ENCODE peak calls at places on chromosome 10, in nine cellular contexts. M, X, F, A, Z, B, G, C and Q are unnamed samples. For H3K9me3 and H3K27me3, the result is how much of the 10 kb centered on the place peaks cover.

GRCh38 chr10:22742678-22743077 is 28.3 kb upstream of the PIP4K2A start:
- DNase-seq in M (no peak), X (no peak), F (no peak), A (no peak), Z (no peak), B (no peak), G (no peak), C (no peak), Q (no peak)

GRCh38 chr10:128072941-128073615 is 53.1 kb downstream of the MKI67 start:
- DNase-seq in M (no peak), X (no peak), F (no peak), A (no peak), Z (no peak), B (no peak), G (no peak), C (no peak), Q (peak)

GRCh38 chr10:84715911-84716310 is 387.5 kb downstream of the CCSER2 start:
- DNase-seq in M (no peak), X (no peak), F (no peak), A (peak), Z (no peak), B (no peak), G (no peak), C (no peak), Q (no peak)

GRCh38 chr10:107157071-107157470 is 7.4 kb downstream of the SORCS1 start:
- DNase-seq in M (no peak), X (no peak), F (no peak), A (no peak), Z (no peak), B (no peak), G (no peak), C (no peak), Q (no peak)

GRCh38 chr10:20207700-20208099 is 391.5 kb downstream of the PLXDC2 start:
- DNase-seq in M (no peak), X (no peak), F (no peak), A (no peak), Z (no peak), B (no peak), G (no peak), C (no peak), Q (no peak)

GRCh38 chr10:95392711-95393164 is 101.9 kb upstream of the PDLIM1 start:
- DNase-seq in M (no peak), X (no peak), F (no peak), A (no peak), Z (no peak), B (no peak), G (no peak), C (no peak), Q (no peak)

GRCh38 chr10:37710831-37711616 is 146.4 kb downstream of the ZNF248 start:
- DNase-seq in M (no peak), X (no peak), F (no peak), A (no peak), Z (no peak), B (no peak), G (no peak), C (no peak), Q (no peak)

GRCh38 chr10:26621889-26622681 is 75.4 kb upstream of the PDSS1 start:
- DNase-seq in M (peak), X (peak), F (peak), A (peak), Z (no peak), B (peak), G (peak), C (peak), Q (peak)

GRCh38 chr10:62710182-62710581 is 94.3 kb upstream of the ADO start:
- DNase-seq in M (no peak), X (no peak), F (no peak), A (no peak), Z (no peak), B (no peak), G (no peak), C (no peak), Q (no peak)

GRCh38 chr10:64091889-64092288 is 570.7 kb downstream of the REEP3 start:
- DNase-seq in M (no peak), X (no peak), F (no peak), A (no peak), Z (no peak), B (no peak), G (no peak), C (no peak), Q (no peak)

GRCh38 chr10:98312816-98313215 is 44.8 kb upstream of the LOXL4 start:
- DNase-seq in M (no peak), X (no peak), F (no peak), A (no peak), Z (no peak), B (no peak), G (no peak), C (no peak), Q (no peak)

GRCh38 chr10:99654791-99655190 is 4.5 kb upstream of the ENTPD7 start:
- DNase-seq in M (no peak), X (no peak), F (no peak), A (no peak), Z (no peak), B (no peak), G (no peak), C (no peak), Q (no peak)

GRCh38 chr10:89646833-89647570 is 2.0 kb upstream of the PANK1 start:
- DNase-seq in M (no peak), X (no peak), F (no peak), A (no peak), Z (no peak), B (no peak), G (no peak), C (no peak), Q (no peak)

GRCh38 chr10:5929442-5929841 is 39.4 kb downstream of the FBH1 start:
- DNase-seq in M (no peak), X (no peak), F (no peak), A (no peak), Z (no peak), B (no peak), G (no peak), C (no peak), Q (no peak)

GRCh38 chr10:22911889-22912762 is 15.7 kb upstream of the ARMC3 start:
- DNase-seq in M (no peak), X (peak), F (no peak), A (no peak), Z (no peak), B (no peak), G (no peak), C (no peak), Q (no peak)

GRCh38 chr10:119306964-119307363 is 99.6 kb downstream of the GRK5 start:
- DNase-seq in M (no peak), X (peak), F (no peak), A (no peak), Z (no peak), B (no peak), G (no peak), C (no peak), Q (no peak)

GRCh38 chr10:62545667-62546066 is 171.5 kb downstream of the ZNF365 start:
- DNase-seq in M (peak), X (peak), F (no peak), A (no peak), Z (no peak), B (no peak), G (peak), C (no peak), Q (peak)

GRCh38 chr10:65907199-65907712 is 1018.6 kb upstream of the LRRTM3 start:
- DNase-seq in M (no peak), X (no peak), F (no peak), A (no peak), Z (no peak), B (no peak), G (no peak), C (no peak), Q (no peak)

GRCh38 chr10:125457406-125457805 is 225.6 kb downstream of the TEX36 start:
- DNase-seq in M (no peak), X (no peak), F (no peak), A (no peak), Z (no peak), B (no peak), G (no peak), C (no peak), Q (no peak)

GRCh38 chr10:72812798-72813430 is 80.6 kb upstream of the OIT3 start:
- DNase-seq in M (no peak), X (peak), F (no peak), A (no peak), Z (no peak), B (no peak), G (no peak), C (no peak), Q (no peak)

GRCh38 chr10:28089467-28089866 is 90.6 kb upstream of the ODAD2 start:
- DNase-seq in M (no peak), X (peak), F (no peak), A (no peak), Z (no peak), B (no peak), G (no peak), C (no peak), Q (no peak)

GRCh38 chr10:14302035-14302434 is 28.7 kb downstream of the FRMD4A start:
- DNase-seq in M (no peak), X (peak), F (no peak), A (no peak), Z (no peak), B (no peak), G (no peak), C (no peak), Q (no peak)

GRCh38 chr10:124026337-124026939 is 67.0 kb downstream of the CHST15 start:
- DNase-seq in M (no peak), X (no peak), F (no peak), A (no peak), Z (no peak), B (no peak), G (no peak), C (peak), Q (no peak)

GRCh38 chr10:45547207-45547606 is 125.4 kb downstream of the ZFAND4 start:
- DNase-seq in M (no peak), X (no peak), F (no peak), A (no peak), Z (no peak), B (no peak), G (no peak), C (no peak), Q (no peak)

GRCh38 chr10:77037735-77038411 is 599.7 kb downstream of the KCNMA1 start:
- DNase-seq in M (no peak), X (no peak), F (no peak), A (no peak), Z (no peak), B (no peak), G (no peak), C (no peak), Q (no peak)

GRCh38 chr10:34786464-34786863 is 28.6 kb downstream of the PARD3 start:
- DNase-seq in M (no peak), X (no peak), F (no peak), A (no peak), Z (no peak), B (no peak), G (no peak), C (no peak), Q (no peak)

GRCh38 chr10:96334888-96335526 is 23.8 kb downstream of the OPALIN start:
- DNase-seq in M (no peak), X (peak), F (no peak), A (peak), Z (no peak), B (no peak), G (no peak), C (no peak), Q (no peak)

GRCh38 chr10:31762306-31762705 is 166.3 kb downstream of the ARHGAP12 start:
- DNase-seq in M (no peak), X (no peak), F (no peak), A (no peak), Z (no peak), B (no peak), G (no peak), C (no peak), Q (no peak)
- H3K9me3 ChIP-seq in M (under half), X (under half), F (under half), A (under half), Z (under half), B (under half), G (under half), C (under half), Q (under half)

DNA sequence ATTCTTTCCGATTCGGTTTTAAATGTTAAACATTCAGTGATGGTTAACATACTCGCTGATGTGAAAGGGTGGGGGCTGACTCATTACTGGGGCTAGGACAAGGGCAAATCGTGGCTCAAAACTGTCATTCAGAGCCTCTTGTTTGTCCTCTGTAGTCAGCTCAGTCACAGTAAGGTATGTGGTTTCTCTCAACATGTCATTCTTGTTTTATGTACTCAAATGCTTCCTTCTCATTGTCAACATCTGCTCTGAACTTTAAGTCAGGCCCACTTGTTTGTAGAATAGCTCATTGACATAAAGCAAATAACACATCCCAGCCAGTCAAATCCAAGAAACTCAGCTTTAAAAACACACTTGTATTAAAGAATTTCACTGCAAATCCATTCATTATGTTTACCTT is 7.3 kb downstream of the SLC16A9 start:
- DNase-seq in M (no peak), X (no peak), F (no peak), A (no peak), Z (no peak), B (no peak), G (no peak), C (no peak), Q (no peak)
- H3K27me3 ChIP-seq in M (under half), X (under half), F (under half), A (under half), Z (under half), B (under half), G (under half), C (under half), Q (under half)

GRCh38 chr10:113104071-113104470 is 154.0 kb downstream of the TCF7L2 start:
- DNase-seq in M (no peak), X (no peak), F (no peak), A (no peak), Z (no peak), B (no peak), G (no peak), C (no peak), Q (no peak)

GRCh38 chr10:113111900-113112853 is 162.1 kb downstream of the TCF7L2 start:
- DNase-seq in M (peak), X (no peak), F (no peak), A (no peak), Z (no peak), B (no peak), G (no peak), C (no peak), Q (peak)

GRCh38 chr10:113108948-113109347 is 158.9 kb downstream of the TCF7L2 start:
- DNase-seq in M (no peak), X (no peak), F (no peak), A (no peak), Z (no peak), B (no peak), G (no peak), C (no peak), Q (no peak)

GRCh38 chr10:113111260-113111659 is 161.2 kb downstream of the TCF7L2 start:
- DNase-seq in M (no peak), X (no peak), F (no peak), A (no peak), Z (no peak), B (no peak), G (no peak), C (no peak), Q (no peak)

DNA sequence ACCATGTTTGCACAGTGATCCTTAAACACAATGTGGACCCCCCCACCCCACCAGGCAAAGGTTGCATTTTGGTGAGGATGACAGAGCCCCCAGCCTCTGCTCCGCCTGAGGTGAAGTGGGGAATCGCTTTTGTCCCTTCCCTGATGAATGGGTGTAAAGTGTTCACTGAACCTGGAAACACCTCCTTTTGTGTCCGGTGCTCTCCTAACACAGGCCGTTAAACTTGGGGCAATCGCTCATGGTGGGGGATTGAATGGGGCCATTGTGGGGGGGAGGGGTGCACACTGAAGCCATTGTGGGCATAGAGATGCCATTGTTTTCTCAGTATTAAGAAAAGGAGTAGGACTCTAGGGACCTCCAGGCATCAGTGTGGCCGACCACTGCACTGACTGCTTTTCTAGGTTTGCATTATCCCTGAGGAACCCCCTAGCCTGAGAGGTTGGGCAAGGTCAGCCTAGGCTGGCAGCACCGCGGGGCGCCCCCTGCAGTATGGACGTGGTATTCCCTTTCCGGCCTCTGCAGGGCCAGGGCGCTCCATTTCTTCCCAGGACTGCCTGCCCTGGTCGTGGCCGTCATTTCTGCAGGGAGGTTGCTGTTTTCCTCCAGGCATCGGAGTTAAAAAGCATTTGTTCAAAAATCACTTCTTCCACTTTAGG is 158.3 kb downstream of the TCF7L2 start:
- DNase-seq in M (no peak), X (no peak), F (peak), A (no peak), Z (peak), B (peak), G (no peak), C (peak), Q (no peak)
- H3K27ac ChIP-seq in M (no peak), X (no peak), F (no peak), A (no peak), Z (no peak), B (no peak), G (no peak), C (no peak), Q (peak)

GRCh38 chr10:1577945-1578344 is 159.4 kb downstream of the ADARB2 start:
- DNase-seq in M (no peak), X (no peak), F (no peak), A (no peak), Z (no peak), B (no peak), G (peak), C (no peak), Q (no peak)

GRCh38 chr10:1578392-1579140 is 158.8 kb downstream of the ADARB2 start:
- DNase-seq in M (no peak), X (no peak), F (no peak), A (no peak), Z (no peak), B (no peak), G (peak), C (no peak), Q (no peak)

GRCh38 chr10:1575481-1576244 is 161.7 kb downstream of the ADARB2 start:
- DNase-seq in M (no peak), X (no peak), F (no peak), A (no peak), Z (no peak), B (no peak), G (peak), C (no peak), Q (peak)

GRCh38 chr10:1577371-1577770 is 160.0 kb downstream of the ADARB2 start:
- DNase-seq in M (no peak), X (no peak), F (no peak), A (no peak), Z (no peak), B (no peak), G (peak), C (no peak), Q (peak)

DNA sequence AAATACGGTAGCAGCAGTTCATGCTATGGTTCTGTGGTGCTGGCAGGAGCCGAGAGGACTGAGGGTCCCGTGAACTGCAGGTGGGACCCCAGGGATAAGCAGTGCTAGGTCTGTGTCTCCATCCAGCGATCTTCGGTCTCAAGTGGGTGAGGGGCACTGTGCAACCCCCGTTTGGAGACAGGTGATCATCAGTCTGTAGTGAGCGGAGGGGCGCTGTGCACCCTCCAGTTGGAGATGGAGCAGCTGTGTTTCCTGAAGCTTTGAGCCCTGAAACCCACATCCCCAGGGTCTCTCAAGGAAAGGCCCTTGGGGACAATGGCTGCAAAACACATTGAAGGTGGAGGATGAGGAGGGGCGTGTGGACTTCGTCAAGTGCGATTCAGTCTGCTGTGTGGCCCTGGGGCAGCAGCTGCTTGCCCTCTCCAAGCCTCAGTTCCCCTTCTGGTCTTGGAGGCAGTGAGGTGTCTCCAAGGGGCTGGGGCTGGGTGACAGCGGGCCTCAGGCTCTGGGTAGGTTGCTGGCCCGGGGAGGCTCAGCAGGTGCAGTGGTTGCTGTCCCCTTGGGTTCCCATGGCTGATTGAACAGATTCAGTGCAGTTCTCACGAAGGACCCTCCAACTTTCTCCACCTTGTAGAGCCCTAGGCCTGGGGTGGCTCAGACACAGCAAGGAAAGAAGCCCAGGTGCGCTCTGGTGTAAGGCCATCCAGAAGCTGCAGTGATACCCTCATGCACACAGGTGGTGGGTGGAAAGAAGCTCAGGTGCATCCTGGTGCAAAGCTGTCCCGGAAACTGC is 160.7 kb downstream of the ADARB2 start:
- DNase-seq in M (no peak), X (no peak), F (no peak), A (no peak), Z (no peak), B (no peak), G (peak), C (no peak), Q (peak)
- H3K9me3 ChIP-seq in M (under half), X (under half), F (under half), A (under half), Z (under half), B (under half), G (under half), C (under half), Q (under half)

DNA sequence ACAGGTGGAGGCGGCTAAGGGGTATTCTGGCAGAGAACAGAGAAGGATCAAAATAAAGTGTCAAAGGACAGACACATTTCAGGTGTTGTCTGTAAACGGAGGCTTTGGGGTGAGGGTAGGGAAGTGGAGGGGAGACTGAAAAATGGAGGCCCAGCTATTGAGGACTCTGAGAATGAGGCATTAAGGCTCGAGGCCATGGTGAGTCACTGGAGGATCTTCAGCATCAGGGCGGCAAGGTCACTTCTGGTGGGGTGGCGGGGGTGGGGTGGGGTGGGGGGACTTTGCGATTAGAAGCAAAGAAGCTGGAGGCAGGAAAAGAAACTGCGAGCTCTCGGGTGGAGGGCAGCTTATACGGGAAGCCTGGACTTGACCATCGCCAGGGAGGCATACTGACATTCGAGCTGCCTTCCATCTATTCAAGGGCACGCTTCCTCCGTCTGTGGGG is 58.4 kb upstream of the PCGF5 start:
- DNase-seq in M (peak), X (peak), F (no peak), A (no peak), Z (no peak), B (no peak), G (no peak), C (no peak), Q (no peak)
- H3K27me3 ChIP-seq in M (under half), X (under half), F (under half), A (under half), Z (under half), B (under half), G (under half), C (under half), Q (under half)

DNA sequence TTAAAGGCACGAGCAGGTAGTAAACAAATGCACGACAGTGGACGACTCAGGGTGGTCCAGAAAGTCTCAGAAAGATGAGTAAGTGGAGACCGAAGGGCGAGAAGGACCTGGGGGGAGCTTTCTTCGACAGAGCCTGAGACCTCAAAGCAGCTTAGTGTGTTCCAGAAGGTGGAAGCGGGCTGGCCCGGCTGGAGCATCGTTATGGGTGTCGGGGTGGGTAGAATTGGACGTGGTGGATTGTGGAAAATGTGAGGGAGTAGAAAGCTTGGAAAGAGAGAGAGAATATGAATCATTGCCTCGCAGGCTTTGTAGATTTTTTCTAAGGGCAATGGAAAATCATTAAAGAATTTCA is 631 bp downstream of the MCM10 start:
- DNase-seq in M (no peak), X (no peak), F (no peak), A (no peak), Z (no peak), B (no peak), G (no peak), C (no peak), Q (no peak)
- H3K27ac ChIP-seq in M (no peak), X (peak), F (no peak), A (no peak), Z (no peak), B (no peak), G (no peak), C (no peak), Q (no peak)